ENCODE peak calls at places on chromosome 4, in seven cellular contexts. One of them, this sample, is unnamed.

GRCh38 chr4:158261480-158261879 is 51.2 kb downstream of the TMEM144 start:
- DNase-seq in thoracic aorta: no peak
- DNase-seq in DND-41: no peak
- DNase-seq in right atrium auricular region: no peak
- DNase-seq in mammary epithelial cell: no peak
- DNase-seq in uterus: no peak
- DNase-seq in colonic mucosa: no peak
- DNase-seq in this sample: no peak

GRCh38 chr4:114093221-114093715 is 113.8 kb upstream of the ARSJ start:
- DNase-seq in uterus: no peak
- DNase-seq in DND-41: no peak
- DNase-seq in colonic mucosa: no peak
- DNase-seq in right atrium auricular region: no peak
- DNase-seq in thoracic aorta: no peak
- DNase-seq in mammary epithelial cell: no peak
- DNase-seq in this sample: no peak

GRCh38 chr4:5962416-5962815 is 55.8 kb downstream of the C4orf50 start:
- DNase-seq in thoracic aorta: no peak
- DNase-seq in right atrium auricular region: no peak
- DNase-seq in colonic mucosa: no peak
- DNase-seq in DND-41: no peak
- DNase-seq in mammary epithelial cell: no peak
- DNase-seq in uterus: no peak
- DNase-seq in this sample: no peak

GRCh38 chr4:94409947-94410346 is 41.8 kb upstream of the PDLIM5 start:
- DNase-seq in DND-41: no peak
- DNase-seq in colonic mucosa: no peak
- DNase-seq in mammary epithelial cell: no peak
- DNase-seq in right atrium auricular region: no peak
- DNase-seq in thoracic aorta: no peak
- DNase-seq in uterus: no peak
- DNase-seq in this sample: no peak

GRCh38 chr4:41887821-41888699 is 47.2 kb upstream of the TMEM33 start:
- DNase-seq in colonic mucosa: peak; percentile 35
- DNase-seq in uterus: no peak
- DNase-seq in mammary epithelial cell: no peak
- DNase-seq in right atrium auricular region: no peak
- DNase-seq in DND-41: peak; percentile 47
- DNase-seq in thoracic aorta: no peak
- DNase-seq in this sample: peak; percentile 66

GRCh38 chr4:110944501-110944900 is 321.6 kb upstream of the PITX2 start:
- DNase-seq in DND-41: no peak
- DNase-seq in thoracic aorta: no peak
- DNase-seq in mammary epithelial cell: no peak
- DNase-seq in colonic mucosa: no peak
- DNase-seq in uterus: no peak
- DNase-seq in right atrium auricular region: no peak
- DNase-seq in this sample: no peak

GRCh38 chr4:4637710-4638109 is 95.9 kb upstream of the STX18 start:
- DNase-seq in right atrium auricular region: no peak
- DNase-seq in uterus: no peak
- DNase-seq in thoracic aorta: no peak
- DNase-seq in mammary epithelial cell: no peak
- DNase-seq in DND-41: no peak
- DNase-seq in colonic mucosa: no peak
- DNase-seq in this sample: peak; percentile 70

GRCh38 chr4:92012899-92013867 is 290.6 kb upstream of the GRID2 start:
- DNase-seq in mammary epithelial cell: no peak
- DNase-seq in thoracic aorta: no peak
- DNase-seq in uterus: no peak
- DNase-seq in DND-41: no peak
- DNase-seq in right atrium auricular region: no peak
- DNase-seq in colonic mucosa: peak; percentile 86
- DNase-seq in this sample: no peak

GRCh38 chr4:73911746-73912145 is 42.6 kb downstream of the CXCL1 start:
- DNase-seq in right atrium auricular region: no peak
- DNase-seq in uterus: no peak
- DNase-seq in mammary epithelial cell: no peak
- DNase-seq in thoracic aorta: no peak
- DNase-seq in DND-41: no peak
- DNase-seq in colonic mucosa: no peak
- DNase-seq in this sample: no peak

GRCh38 chr4:11724731-11725130 is 296.0 kb upstream of the HS3ST1 start:
- DNase-seq in uterus: no peak
- DNase-seq in thoracic aorta: no peak
- DNase-seq in mammary epithelial cell: peak; percentile 51
- DNase-seq in DND-41: no peak
- DNase-seq in colonic mucosa: no peak
- DNase-seq in right atrium auricular region: no peak
- DNase-seq in this sample: no peak

GRCh38 chr4:38873290-38873949 is 5.8 kb downstream of the FAM114A1 start:
- DNase-seq in colonic mucosa: no peak
- DNase-seq in DND-41: no peak
- DNase-seq in uterus: no peak
- DNase-seq in thoracic aorta: no peak
- DNase-seq in right atrium auricular region: no peak
- DNase-seq in mammary epithelial cell: no peak
- DNase-seq in this sample: no peak

GRCh38 chr4:106222548-106222947 is 93.5 kb downstream of the TBCK start:
- DNase-seq in colonic mucosa: no peak
- DNase-seq in DND-41: no peak
- DNase-seq in uterus: no peak
- DNase-seq in right atrium auricular region: no peak
- DNase-seq in mammary epithelial cell: no peak
- DNase-seq in thoracic aorta: no peak
- DNase-seq in this sample: no peak
- H3K4me3 ChIP-seq in colonic mucosa: no peak overlapping the region
- H3K4me3 ChIP-seq in DND-41: no peak overlapping the region
- H3K4me3 ChIP-seq in uterus: no peak overlapping the region
- H3K4me3 ChIP-seq in right atrium auricular region: no peak overlapping the region
- H3K4me3 ChIP-seq in mammary epithelial cell: no peak overlapping the region
- H3K4me3 ChIP-seq in thoracic aorta: no peak overlapping the region
- H3K4me3 ChIP-seq in this sample: no peak overlapping the region

GRCh38 chr4:149923736-149924135 is 108.1 kb upstream of the IQCM start:
- DNase-seq in right atrium auricular region: no peak
- DNase-seq in mammary epithelial cell: no peak
- DNase-seq in thoracic aorta: no peak
- DNase-seq in DND-41: no peak
- DNase-seq in uterus: no peak
- DNase-seq in colonic mucosa: no peak
- DNase-seq in this sample: no peak
- TF ChIP-seq CTCF in right atrium auricular region: no peak
- TF ChIP-seq CTCF in mammary epithelial cell: no peak
- TF ChIP-seq CTCF in thoracic aorta: no peak
- TF ChIP-seq CTCF in DND-41: no peak
- TF ChIP-seq CTCF in uterus: no peak
- TF ChIP-seq CTCF in colonic mucosa: no peak
- TF ChIP-seq CTCF in this sample: no peak

GRCh38 chr4:78779280-78779679 is 3.1 kb downstream of the BMP2K start:
- DNase-seq in colonic mucosa: no peak
- DNase-seq in thoracic aorta: no peak
- DNase-seq in uterus: no peak
- DNase-seq in DND-41: no peak
- DNase-seq in right atrium auricular region: no peak
- DNase-seq in mammary epithelial cell: no peak
- DNase-seq in this sample: peak; percentile 52
- H3K4me3 ChIP-seq in colonic mucosa: no peak overlapping the region
- H3K4me3 ChIP-seq in thoracic aorta: peak overlapping the region; percentile 77
- H3K4me3 ChIP-seq in uterus: no peak overlapping the region
- H3K4me3 ChIP-seq in DND-41: no peak overlapping the region
- H3K4me3 ChIP-seq in right atrium auricular region: no peak overlapping the region
- H3K4me3 ChIP-seq in mammary epithelial cell: no peak overlapping the region
- H3K4me3 ChIP-seq in this sample: no peak overlapping the region

DNA sequence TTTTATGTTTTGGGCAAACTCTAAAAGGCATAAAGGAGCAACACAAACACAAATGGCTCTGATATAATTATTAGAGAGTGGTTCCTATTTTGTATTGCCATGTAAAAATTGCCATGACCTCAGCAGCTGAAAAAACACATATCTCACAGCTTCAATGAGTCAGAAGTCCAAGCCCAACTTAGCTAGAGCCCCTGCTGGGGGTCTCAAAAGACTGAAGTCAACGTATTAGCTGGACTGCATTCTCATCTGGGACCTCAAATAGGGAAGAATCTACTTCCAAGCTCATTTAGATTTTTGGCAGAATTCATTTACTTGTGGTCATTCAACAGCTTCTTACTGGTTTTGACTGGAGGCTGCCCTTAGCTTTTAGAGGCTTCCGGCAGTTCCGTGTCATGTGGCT is 47.4 kb downstream of the FREM3 start:
- DNase-seq in colonic mucosa: no peak
- DNase-seq in uterus: no peak
- DNase-seq in right atrium auricular region: no peak
- DNase-seq in mammary epithelial cell: no peak
- DNase-seq in thoracic aorta: no peak
- DNase-seq in DND-41: no peak
- DNase-seq in this sample: no peak
- TF ChIP-seq CTCF in colonic mucosa: no peak
- TF ChIP-seq CTCF in uterus: no peak
- TF ChIP-seq CTCF in right atrium auricular region: no peak
- TF ChIP-seq CTCF in mammary epithelial cell: no peak
- TF ChIP-seq CTCF in thoracic aorta: no peak
- TF ChIP-seq CTCF in DND-41: no peak
- TF ChIP-seq CTCF in this sample: no peak

GRCh38 chr4:109435635-109436034 is 2.0 kb downstream of the SEC24B start:
- DNase-seq in uterus: no peak
- DNase-seq in right atrium auricular region: no peak
- DNase-seq in DND-41: no peak
- DNase-seq in mammary epithelial cell: no peak
- DNase-seq in thoracic aorta: no peak
- DNase-seq in colonic mucosa: no peak
- DNase-seq in this sample: no peak
- H3K4me3 ChIP-seq in uterus: no peak overlapping the region
- H3K4me3 ChIP-seq in right atrium auricular region: no peak overlapping the region
- H3K4me3 ChIP-seq in DND-41: no peak overlapping the region
- H3K4me3 ChIP-seq in mammary epithelial cell: peak overlapping the region; percentile 60
- H3K4me3 ChIP-seq in thoracic aorta: peak overlapping the region; percentile 83
- H3K4me3 ChIP-seq in colonic mucosa: no peak overlapping the region
- H3K4me3 ChIP-seq in this sample: peak overlapping the region; percentile 72

GRCh38 chr4:156154978-156155377 is 201.3 kb upstream of the CTSO start:
- DNase-seq in mammary epithelial cell: no peak
- DNase-seq in colonic mucosa: no peak
- DNase-seq in thoracic aorta: no peak
- DNase-seq in DND-41: no peak
- DNase-seq in right atrium auricular region: no peak
- DNase-seq in uterus: no peak
- DNase-seq in this sample: peak; percentile 8
- TF ChIP-seq CTCF in mammary epithelial cell: no peak
- TF ChIP-seq CTCF in colonic mucosa: no peak
- TF ChIP-seq CTCF in thoracic aorta: no peak
- TF ChIP-seq CTCF in DND-41: no peak
- TF ChIP-seq CTCF in right atrium auricular region: no peak
- TF ChIP-seq CTCF in uterus: no peak
- TF ChIP-seq CTCF in this sample: no peak

This sample was measured in GM12865.